ENCODE peak calls at places on chromosomes 3 and 15, in ten cellular contexts. I is GM04503, D is nephron progenitor cell, L is substantia nigra, Z is mesothelial cell of epicardium, A is neural crest cell, X is adipocyte, H is kidney, T is NB4, M is AG08395. P is an unnamed sample.

GRCh38 chr15:77851696-77852095 is 219.0 kb upstream of the LINGO1 start:
- DNase-seq in H (peak; percentile 81), X (no peak), T (no peak), A (no peak), L (no peak), D (no peak), I (no peak), M (no peak), Z (no peak), P (no peak)

GRCh38 chr3:40800343-40800742 is 275.6 kb downstream of the ZNF621 start:
- DNase-seq in Z (no peak), H (no peak), D (no peak), M (peak; percentile 41), I (peak; percentile 20), A (no peak), L (no peak), T (peak; percentile 64), X (peak; percentile 27), P (peak; percentile 96)

GRCh38 chr15:28989239-28989830 is 103.6 kb downstream of the APBA2 start:
- DNase-seq in A (no peak), I (no peak), X (no peak), L (peak; percentile 57), H (no peak), Z (no peak), T (peak; percentile 57), M (no peak), D (no peak), P (no peak)

GRCh38 chr3:112778298-112779008 is 68.2 kb downstream of the CD200R1L start:
- DNase-seq in D (no peak), L (no peak), Z (no peak), X (peak; percentile 91), M (peak; percentile 67), T (peak; percentile 23), H (no peak), A (no peak), I (peak; percentile 61), P (peak; percentile 86)

GRCh38 chr3:32455609-32456428 is 46.8 kb downstream of the CMTM6 start:
- DNase-seq in I (no peak), X (no peak), H (no peak), T (no peak), D (no peak), A (no peak), L (no peak), Z (no peak), M (no peak), P (no peak)

GRCh38 chr3:15527031-15527459 is 5.5 kb upstream of the COLQ start:
- DNase-seq in Z (peak; percentile 53), L (no peak), A (no peak), X (no peak), D (peak; percentile 60), H (no peak), M (no peak), I (no peak), T (no peak), P (no peak)

GRCh38 chr3:11558918-11559815 is 84.5 kb downstream of the VGLL4 start:
- DNase-seq in H (peak; percentile 69), L (no peak), T (no peak), X (no peak), Z (no peak), M (no peak), A (no peak), D (no peak), I (no peak), P (no peak)

GRCh38 chr3:94130690-94131089 is 67.8 kb downstream of the NSUN3 start:
- DNase-seq in X (no peak), Z (no peak), D (no peak), I (no peak), A (no peak), H (no peak), L (no peak), T (no peak), M (no peak), P (no peak)

GRCh38 chr3:117874904-117875874 is 1159.5 kb downstream of the IGSF11 start:
- DNase-seq in T (no peak), L (no peak), H (no peak), D (no peak), X (no peak), M (no peak), I (no peak), A (no peak), Z (no peak), P (no peak)

GRCh38 chr3:157100079-157100477 is 59.9 kb downstream of the CCNL1 start:
- DNase-seq in L (no peak), A (no peak), M (no peak), I (no peak), D (no peak), H (no peak), Z (no peak), X (no peak), T (no peak), P (no peak)

GRCh38 chr3:58392191-58392590 is 41.4 kb downstream of the PDHB start:
- DNase-seq in T (no peak), D (no peak), L (no peak), Z (no peak), M (no peak), I (no peak), H (no peak), X (no peak), A (no peak), P (no peak)

GRCh38 chr3:64740232-64740631 is 52.4 kb upstream of the ADAMTS9 start:
- DNase-seq in T (no peak), Z (no peak), I (no peak), A (no peak), D (no peak), M (peak; percentile 59), X (peak; percentile 71), H (no peak), L (no peak), P (no peak)

GRCh38 chr15:74201656-74202420 is 749 bp downstream of the STRA6 start:
- DNase-seq in L (no peak), T (no peak), M (no peak), X (peak; percentile 55), D (no peak), I (no peak), A (no peak), H (no peak), Z (no peak), P (peak; percentile 87)

GRCh38 chr15:70062321-70062956 is 35.3 kb downstream of the TLE3 start:
- DNase-seq in I (peak; percentile 90), H (peak; percentile 92), X (peak; percentile 17), M (peak; percentile 96), D (peak; percentile 62), Z (peak; percentile 92), T (no peak), L (peak; percentile 75), A (peak; percentile 55), P (no peak)

GRCh38 chr3:187325632-187326031 is 34.1 kb upstream of the MASP1 start:
- DNase-seq in A (no peak), T (no peak), X (no peak), L (no peak), D (no peak), M (no peak), I (no peak), Z (no peak), H (no peak), P (no peak)

GRCh38 chr3:49804141-49805041 is 1.3 kb downstream of the INKA1 start:
- DNase-seq in X (no peak), M (no peak), Z (no peak), A (peak; percentile 39), T (peak; percentile 63), L (no peak), D (no peak), I (no peak), H (peak; percentile 82), P (peak; percentile 25)

GRCh38 chr15:23438816-23439466 is 8.1 kb downstream of the GOLGA6L2 start:
- DNase-seq in I (no peak), Z (no peak), D (no peak), A (no peak), L (no peak), X (no peak), T (no peak), H (no peak), M (no peak), P (no peak)

GRCh38 chr15:90610220-90610619 is 80.5 kb downstream of the CRTC3 start:
- DNase-seq in L (no peak), A (no peak), T (no peak), D (no peak), M (peak; percentile 76), H (no peak), X (peak; percentile 53), Z (no peak), I (peak; percentile 62), P (no peak)

GRCh38 chr3:158961497-158961896 is 159.6 kb downstream of the MFSD1 start:
- DNase-seq in T (no peak), H (no peak), L (no peak), D (no peak), Z (no peak), I (no peak), M (no peak), A (no peak), X (no peak), P (no peak)

GRCh38 chr3:160140756-160141155 is 84.5 kb upstream of the C3orf80 start:
- DNase-seq in A (no peak), H (no peak), I (no peak), D (no peak), Z (no peak), L (no peak), X (no peak), M (no peak), T (no peak), P (no peak)

GRCh38 chr15:56866798-56867197 is 51.6 kb upstream of the TCF12 start:
- DNase-seq in M (no peak), L (no peak), D (no peak), Z (no peak), H (no peak), I (no peak), A (no peak), X (no peak), T (no peak), P (no peak)

GRCh38 chr3:15535757-15536156 is 14.3 kb upstream of the COLQ start:
- DNase-seq in L (no peak), Z (no peak), D (no peak), I (no peak), T (no peak), A (no peak), X (peak; percentile 16), M (no peak), H (no peak), P (peak; percentile 39)

GRCh38 chr3:178504128-178504527 is 32.1 kb upstream of the KCNMB2 start:
- DNase-seq in Z (no peak), T (no peak), M (peak; percentile 18), I (no peak), H (no peak), A (no peak), X (no peak), L (no peak), D (no peak), P (no peak)

GRCh38 chr15:96333194-96334016 is 2.9 kb downstream of the NR2F2 start:
- DNase-seq in H (peak; percentile 81), D (no peak), M (peak; percentile 50), X (peak; percentile 59), T (peak; percentile 66), L (no peak), Z (peak; percentile 54), I (no peak), A (no peak), P (no peak)

GRCh38 chr3:59899068-59899467 is 849.2 kb upstream of the CFAP20DC start:
- DNase-seq in D (no peak), T (no peak), I (no peak), Z (no peak), M (no peak), X (no peak), A (no peak), H (no peak), L (no peak), P (no peak)

GRCh38 chr3:44482721-44483120 is 5.3 kb upstream of the ZNF445 start:
- DNase-seq in T (no peak), L (no peak), D (no peak), M (no peak), H (no peak), A (no peak), Z (no peak), I (no peak), X (no peak), P (peak; percentile 10)

GRCh38 chr15:82680200-82681102 is 29.2 kb downstream of the AP3B2 start:
- DNase-seq in D (peak; percentile 85), Z (peak; percentile 73), T (no peak), H (peak; percentile 93), X (no peak), A (peak; percentile 29), L (no peak), M (no peak), I (no peak), P (peak; percentile 71)

GRCh38 chr3:111072016-111072891 is 638 bp downstream of the NECTIN3 start:
- DNase-seq in T (no peak), H (peak; percentile 77), M (peak; percentile 8), L (no peak), Z (peak; percentile 62), I (no peak), A (peak; percentile 28), D (peak; percentile 56), X (peak; percentile 71), P (peak; percentile 52)

P was measured in mammary epithelial cell.